ENCODE peak calls at places on chromosomes 5 and 9, in four cellular contexts. One of them, this sample, is unnamed.

GRCh38 chr5:154316223-154316967 is 125.9 kb downstream of the GALNT10 start:
- DNase-seq in GM12878: no peak
- DNase-seq in HepG2: no peak
- DNase-seq in K562: no peak
- DNase-seq in this sample: no peak

GRCh38 chr9:91191443-91192378 is 170.0 kb downstream of the AUH start:
- DNase-seq in GM12878: no peak
- DNase-seq in HepG2: no peak
- DNase-seq in K562: no peak
- DNase-seq in this sample: no peak

GRCh38 chr5:141369994-141370848 is at the start of gene PCDHGB3:
- DNase-seq in GM12878: no peak
- DNase-seq in HepG2: no peak
- DNase-seq in K562: peak
- DNase-seq in this sample: peak

GRCh38 chr5:159469496-159470370 is 139.4 kb upstream of the IL12B start:
- DNase-seq in GM12878: no peak
- DNase-seq in HepG2: no peak
- DNase-seq in K562: no peak
- DNase-seq in this sample: no peak

GRCh38 chr5:153880094-153880493 is 158.6 kb downstream of the FAM114A2 start:
- DNase-seq in GM12878: no peak
- DNase-seq in HepG2: no peak
- DNase-seq in K562: no peak
- DNase-seq in this sample: no peak

GRCh38 chr9:126504086-126504976 is 109.4 kb upstream of the LMX1B start:
- DNase-seq in GM12878: no peak
- DNase-seq in HepG2: no peak
- DNase-seq in K562: no peak
- DNase-seq in this sample: no peak

GRCh38 chr9:68705636-68706578 is 867 bp downstream of the PIP5K1B start:
- DNase-seq in GM12878: no peak
- DNase-seq in HepG2: peak
- DNase-seq in K562: peak
- DNase-seq in this sample: peak

GRCh38 chr9:134939836-134940235 is 22.1 kb upstream of the FCN1 start:
- DNase-seq in GM12878: no peak
- DNase-seq in HepG2: no peak
- DNase-seq in K562: no peak
- DNase-seq in this sample: no peak

GRCh38 chr9:121358747-121359146 is 11.3 kb downstream of the STOM start:
- DNase-seq in GM12878: no peak
- DNase-seq in HepG2: no peak
- DNase-seq in K562: no peak
- DNase-seq in this sample: no peak

GRCh38 chr5:180468732-180469585 is 25.2 kb upstream of the CNOT6 start:
- DNase-seq in GM12878: no peak
- DNase-seq in HepG2: no peak
- DNase-seq in K562: no peak
- DNase-seq in this sample: no peak

GRCh38 chr5:34655354-34655991 is 655 bp upstream of the RAI14 start:
- DNase-seq in GM12878: no peak
- DNase-seq in HepG2: peak
- DNase-seq in K562: peak
- DNase-seq in this sample: peak

GRCh38 chr5:61055434-61056006 is 106.7 kb downstream of the SMIM15 start:
- DNase-seq in GM12878: peak
- DNase-seq in HepG2: peak
- DNase-seq in K562: peak
- DNase-seq in this sample: peak

GRCh38 chr5:139854953-139855352 is 59.3 kb downstream of the PSD2 start:
- DNase-seq in GM12878: no peak
- DNase-seq in HepG2: no peak
- DNase-seq in K562: no peak
- DNase-seq in this sample: no peak

GRCh38 chr5:179267671-179268071 is 77.6 kb downstream of the ADAMTS2 start:
- DNase-seq in GM12878: no peak
- DNase-seq in HepG2: no peak
- DNase-seq in K562: no peak
- DNase-seq in this sample: no peak

GRCh38 chr9:120104771-120105170 is 475.2 kb downstream of the CDK5RAP2 start:
- DNase-seq in GM12878: no peak
- DNase-seq in HepG2: no peak
- DNase-seq in K562: no peak
- DNase-seq in this sample: no peak

GRCh38 chr9:35423499-35423898 is 66.4 kb upstream of the RUSC2 start:
- DNase-seq in GM12878: no peak
- DNase-seq in HepG2: peak
- DNase-seq in K562: no peak
- DNase-seq in this sample: no peak

GRCh38 chr5:54965806-54966205 is 19.6 kb downstream of the ESM1 start:
- DNase-seq in GM12878: no peak
- DNase-seq in HepG2: no peak
- DNase-seq in K562: no peak
- DNase-seq in this sample: no peak

GRCh38 chr5:172159016-172159415 is 29.0 kb downstream of the STK10 start:
- DNase-seq in GM12878: no peak
- DNase-seq in HepG2: no peak
- DNase-seq in K562: no peak
- DNase-seq in this sample: no peak

GRCh38 chr9:77743381-77743780 is 95.3 kb upstream of the GNA14 start:
- DNase-seq in GM12878: no peak
- DNase-seq in HepG2: no peak
- DNase-seq in K562: no peak
- DNase-seq in this sample: no peak

GRCh38 chr5:152638996-152639552 is 234.0 kb upstream of the NMUR2 start:
- DNase-seq in GM12878: no peak
- DNase-seq in HepG2: no peak
- DNase-seq in K562: no peak
- DNase-seq in this sample: no peak

GRCh38 chr5:154761062-154761740 is 6.0 kb downstream of the LARP1 start:
- DNase-seq in GM12878: no peak
- DNase-seq in HepG2: no peak
- DNase-seq in K562: no peak
- DNase-seq in this sample: no peak

GRCh38 chr5:59348189-59348588 is 545.3 kb downstream of the PDE4D start:
- DNase-seq in GM12878: no peak
- DNase-seq in HepG2: peak
- DNase-seq in K562: no peak
- DNase-seq in this sample: peak

GRCh38 chr9:131366745-131367401 is 27.0 kb upstream of the PRRC2B start:
- DNase-seq in GM12878: no peak
- DNase-seq in HepG2: peak
- DNase-seq in K562: no peak
- DNase-seq in this sample: peak

GRCh38 chr5:158807947-158808346 is 291.8 kb downstream of the EBF1 start:
- DNase-seq in GM12878: no peak
- DNase-seq in HepG2: no peak
- DNase-seq in K562: peak
- DNase-seq in this sample: no peak

GRCh38 chr9:86298873-86299272 is 16.5 kb upstream of the ISCA1 start:
- DNase-seq in GM12878: no peak
- DNase-seq in HepG2: no peak
- DNase-seq in K562: no peak
- DNase-seq in this sample: no peak

GRCh38 chr5:87598460-87598859 is 185.7 kb upstream of the CCNH start:
- DNase-seq in GM12878: no peak
- DNase-seq in HepG2: no peak
- DNase-seq in K562: no peak
- DNase-seq in this sample: no peak

GRCh38 chr5:75331095-75332090 is 5.6 kb upstream of the HMGCR start:
- DNase-seq in GM12878: no peak
- DNase-seq in HepG2: peak
- DNase-seq in K562: no peak
- DNase-seq in this sample: peak

GRCh38 chr5:142104491-142104890 is 4.1 kb upstream of the NDFIP1 start:
- DNase-seq in GM12878: no peak
- DNase-seq in HepG2: no peak
- DNase-seq in K562: no peak
- DNase-seq in this sample: no peak

GRCh38 chr5:95712347-95712958 is 18.7 kb upstream of the RHOBTB3 start:
- DNase-seq in GM12878: no peak
- DNase-seq in HepG2: no peak
- DNase-seq in K562: peak
- DNase-seq in this sample: peak

GRCh38 chr5:87099967-87100366 is 167.7 kb upstream of the RASA1 start:
- DNase-seq in GM12878: no peak
- DNase-seq in HepG2: no peak
- DNase-seq in K562: no peak
- DNase-seq in this sample: no peak

GRCh38 chr5:109388407-109388806 is 21.4 kb downstream of the PJA2 start:
- DNase-seq in GM12878: no peak
- DNase-seq in HepG2: no peak
- DNase-seq in K562: peak
- DNase-seq in this sample: no peak

GRCh38 chr5:124997186-124997893 is 250.9 kb upstream of the ZNF608 start:
- DNase-seq in GM12878: no peak
- DNase-seq in HepG2: no peak
- DNase-seq in K562: no peak
- DNase-seq in this sample: no peak

DNA sequence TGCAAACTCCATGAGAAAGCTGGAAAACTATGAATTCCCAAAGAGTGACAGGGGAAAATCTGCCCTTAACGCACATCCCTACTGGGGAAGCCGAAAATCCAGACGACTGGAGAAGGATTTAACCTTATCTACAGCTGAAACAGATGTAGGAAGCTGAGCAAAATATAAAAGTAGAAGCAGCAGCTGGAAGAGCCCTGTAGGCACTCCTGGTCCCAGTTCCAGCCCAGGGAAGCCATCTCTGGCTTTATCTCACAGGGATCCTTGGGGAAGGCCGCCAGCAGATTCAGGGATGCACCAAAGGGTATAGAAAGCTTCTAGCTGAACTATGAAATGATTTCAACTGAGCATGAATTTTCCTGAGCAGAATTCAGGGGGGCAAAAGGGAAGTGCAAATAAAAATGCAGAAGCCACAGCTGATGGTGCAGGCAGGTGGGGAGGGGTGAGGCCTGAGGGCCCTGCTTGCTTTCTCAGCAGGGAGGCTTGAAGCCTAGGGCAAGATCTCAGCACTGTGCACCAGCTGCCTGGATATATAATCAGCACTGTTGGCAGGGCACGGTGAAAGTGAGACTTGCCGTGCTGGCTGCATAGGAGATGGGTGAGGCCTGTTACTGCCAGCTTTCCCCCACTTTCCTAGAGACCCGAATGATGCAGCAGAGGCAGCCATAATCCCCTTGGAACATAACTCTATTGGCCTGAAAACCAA is 2019.5 kb upstream of the NUDT12 start:
- DNase-seq in GM12878: no peak
- DNase-seq in HepG2: no peak
- DNase-seq in K562: no peak
- DNase-seq in this sample: no peak
- TF ChIP-seq CREB1 in GM12878: no peak
- TF ChIP-seq CREB1 in HepG2: no peak
- TF ChIP-seq CREB1 in K562: no peak
- TF ChIP-seq CREB1 in this sample: no peak

GRCh38 chr9:975740-976257 is 656 bp upstream of the DMRT3 start:
- DNase-seq in GM12878: no peak
- DNase-seq in HepG2: no peak
- DNase-seq in K562: no peak
- DNase-seq in this sample: no peak

GRCh38 chr9:976258-976804 is at the start of gene DMRT3:
- DNase-seq in GM12878: no peak
- DNase-seq in HepG2: no peak
- DNase-seq in K562: no peak
- DNase-seq in this sample: peak

GRCh38 chr9:976805-977360 is 428 bp downstream of the DMRT3 start:
- DNase-seq in GM12878: no peak
- DNase-seq in HepG2: no peak
- DNase-seq in K562: no peak
- DNase-seq in this sample: peak

GRCh38 chr9:974064-974992 is 2.1 kb upstream of the DMRT3 start:
- DNase-seq in GM12878: no peak
- DNase-seq in HepG2: no peak
- DNase-seq in K562: no peak
- DNase-seq in this sample: peak

DNA sequence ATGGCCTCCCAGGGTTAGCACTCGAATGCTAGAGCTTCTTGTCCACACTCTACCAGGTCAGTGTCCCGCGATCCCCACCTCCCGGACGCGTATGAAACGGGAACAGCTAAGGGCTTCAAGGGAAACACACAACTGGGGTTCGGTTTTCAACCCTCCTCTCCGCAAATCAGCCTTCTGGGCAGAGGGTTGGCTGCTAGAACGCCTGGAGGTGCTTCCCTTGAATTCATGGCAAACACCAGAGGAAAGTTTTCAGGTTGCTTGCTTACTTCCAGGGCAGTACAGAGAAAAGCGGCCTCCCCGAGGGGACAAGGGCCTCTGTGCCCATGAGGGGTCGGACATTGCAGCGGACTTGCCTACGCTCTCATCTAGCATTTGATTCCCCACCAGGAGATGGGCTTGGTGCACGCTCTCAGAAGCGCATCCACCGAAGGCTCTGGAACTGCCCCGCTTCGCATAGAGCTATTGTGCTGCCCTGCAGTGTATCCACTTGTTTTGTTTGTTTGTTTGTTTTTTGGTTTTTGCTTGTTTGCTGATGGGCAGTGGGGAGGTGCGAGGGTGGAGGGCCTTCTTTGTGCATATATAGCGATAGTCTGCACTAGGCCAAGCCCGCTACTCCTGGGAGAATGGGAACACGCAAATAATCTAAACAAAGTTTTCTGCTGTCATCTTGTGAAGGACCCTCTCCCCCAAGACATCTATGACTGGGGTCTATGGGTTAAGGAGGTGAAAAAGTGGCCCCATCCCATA is 1.3 kb upstream of the DMRT3 start:
- DNase-seq in GM12878: no peak
- DNase-seq in HepG2: no peak
- DNase-seq in K562: no peak
- DNase-seq in this sample: peak
- TF ChIP-seq EZH2 in GM12878: no peak
- TF ChIP-seq EZH2 in HepG2: no peak
- TF ChIP-seq EZH2 in K562: no peak
- TF ChIP-seq EZH2 in this sample: peak

GRCh38 chr5:146965781-146966659 is 87.5 kb upstream of the PPP2R2B start:
- DNase-seq in GM12878: peak
- DNase-seq in HepG2: peak
- DNase-seq in K562: peak
- DNase-seq in this sample: peak
- TF ChIP-seq JUNB in GM12878: no peak
- TF ChIP-seq JUNB in HepG2: no peak
- TF ChIP-seq JUNB in K562: no peak
- TF ChIP-seq JUNB in this sample: no peak

GRCh38 chr5:14775857-14776256 is 95.7 kb downstream of the ANKH start:
- DNase-seq in GM12878: no peak
- DNase-seq in HepG2: no peak
- DNase-seq in K562: no peak
- DNase-seq in this sample: no peak
- TF ChIP-seq CREB1 in GM12878: no peak
- TF ChIP-seq CREB1 in HepG2: no peak
- TF ChIP-seq CREB1 in K562: no peak
- TF ChIP-seq CREB1 in this sample: no peak

GRCh38 chr5:5573798-5574380 is 151.4 kb downstream of the ICE1 start:
- DNase-seq in GM12878: no peak
- DNase-seq in HepG2: no peak
- DNase-seq in K562: no peak
- DNase-seq in this sample: no peak
- TF ChIP-seq EZH2 in GM12878: no peak
- TF ChIP-seq EZH2 in HepG2: no peak
- TF ChIP-seq EZH2 in K562: no peak
- TF ChIP-seq EZH2 in this sample: no peak

GRCh38 chr9:79165006-79165405 is 406.8 kb upstream of the TLE4 start:
- DNase-seq in GM12878: no peak
- DNase-seq in HepG2: no peak
- DNase-seq in K562: no peak
- DNase-seq in this sample: no peak
- TF ChIP-seq JUNB in GM12878: no peak
- TF ChIP-seq JUNB in HepG2: no peak
- TF ChIP-seq JUNB in K562: no peak
- TF ChIP-seq JUNB in this sample: no peak

This sample was measured in GM23338.